ENCODE peak calls at places on chromosomes 6 and 20, in seven cellular contexts. Y is naive B cell, Q is Ammon's horn, J is OCI-LY7, L is NCI-H1694 treated with DMSO at 0.1 percent for 48 hours, P is posterior cingulate gyrus, U is T-helper 1 cell. G is an unnamed sample.

GRCh38 chr6:83371428-83371827 is 59.4 kb downstream of the ME1 start:
- DNase-seq in U (no peak), Y (no peak), Q (no peak), L (no peak), J (no peak), P (no peak), G (no peak)

GRCh38 chr20:15310361-15310760 is 972.9 kb upstream of the FLRT3 start:
- DNase-seq in P (no peak), Q (no peak), L (no peak), J (no peak), Y (no peak), U (no peak), G (no peak)

GRCh38 chr20:55676097-55676496 is 329.2 kb downstream of the CBLN4 start:
- DNase-seq in Q (no peak), Y (no peak), P (no peak), U (no peak), J (no peak), L (no peak), G (no peak)

GRCh38 chr20:4443016-4443415 is 278.7 kb upstream of the PRND start:
- DNase-seq in J (no peak), P (no peak), L (no peak), Q (no peak), U (no peak), Y (no peak), G (no peak)

GRCh38 chr6:111920581-111920980 is 47.3 kb upstream of the FYN start:
- DNase-seq in Q (no peak), P (peak; percentile 37), U (no peak), L (no peak), Y (no peak), J (no peak), G (no peak)

GRCh38 chr6:6736753-6737654 is 148.5 kb downstream of the LY86 start:
- DNase-seq in J (no peak), Y (no peak), U (no peak), P (no peak), Q (no peak), L (no peak), G (peak; percentile 33)

GRCh38 chr20:61127311-61128044 is 124.6 kb upstream of the CDH4 start:
- DNase-seq in J (no peak), P (peak; percentile 54), U (no peak), Y (no peak), L (no peak), Q (no peak), G (no peak)

GRCh38 chr6:10451828-10452509 is 37.1 kb upstream of the TFAP2A start:
- DNase-seq in U (no peak), Q (no peak), Y (no peak), J (no peak), P (no peak), L (no peak), G (no peak)

GRCh38 chr6:31143148-31143547 is 4.3 kb upstream of the PSORS1C2 start:
- DNase-seq in Y (no peak), Q (no peak), J (no peak), L (no peak), U (no peak), P (no peak), G (no peak)

GRCh38 chr20:59751075-59751711 is 146.9 kb downstream of the PHACTR3 start:
- DNase-seq in Q (peak; percentile 87), U (no peak), J (peak; percentile 20), Y (no peak), L (no peak), P (peak; percentile 98), G (peak; percentile 61)

GRCh38 chr6:133348846-133349245 is 107.7 kb downstream of the EYA4 start:
- DNase-seq in L (no peak), U (no peak), Q (no peak), P (no peak), Y (no peak), J (no peak), G (peak; percentile 8)

GRCh38 chr6:136226674-136227377 is 23.3 kb downstream of the MTFR2 start:
- DNase-seq in J (no peak), L (no peak), Q (no peak), P (no peak), Y (no peak), U (no peak), G (no peak)

GRCh38 chr6:73134588-73134987 is 90.7 kb downstream of the KHDC1L start:
- DNase-seq in U (no peak), L (no peak), Q (no peak), P (peak; percentile 94), J (peak; percentile 23), Y (no peak), G (peak; percentile 55)

GRCh38 chr6:157184202-157185015 is 138.9 kb downstream of the TMEM242 start:
- DNase-seq in P (peak; percentile 96), Q (peak; percentile 68), L (peak; percentile 21), U (peak; percentile 21), Y (peak; percentile 14), J (peak; percentile 56), G (peak; percentile 49)

GRCh38 chr6:36623547-36624459 is 29.6 kb downstream of the SRSF3 start:
- DNase-seq in U (peak; percentile 42), L (peak; percentile 59), P (peak; percentile 96), J (peak; percentile 83), Y (peak; percentile 72), Q (peak; percentile 85), G (peak; percentile 87)

GRCh38 chr20:13294522-13294921 is 73.4 kb downstream of the ISM1 start:
- DNase-seq in Y (no peak), P (no peak), J (no peak), L (no peak), Q (no peak), U (no peak), G (no peak)

GRCh38 chr6:150250826-150251225 is 108.0 kb downstream of the PPP1R14C start:
- DNase-seq in L (no peak), Q (no peak), P (no peak), U (no peak), J (no peak), Y (no peak), G (no peak)

GRCh38 chr6:79134699-79135474 is 56.8 kb upstream of the PHIP start:
- DNase-seq in Q (no peak), L (no peak), P (no peak), U (no peak), Y (no peak), J (no peak), G (peak; percentile 23)

GRCh38 chr6:54916858-54917257 is 70.3 kb downstream of the FAM83B start:
- DNase-seq in Q (no peak), L (no peak), Y (no peak), U (no peak), J (no peak), P (no peak), G (no peak)

GRCh38 chr6:24867104-24867703 is 68.5 kb upstream of the ARMH2 start:
- DNase-seq in U (no peak), J (no peak), P (no peak), L (no peak), Q (no peak), Y (no peak), G (no peak)

GRCh38 chr6:100618349-100618671 is 153.6 kb upstream of the SIM1 start:
- DNase-seq in U (no peak), J (no peak), Y (no peak), P (no peak), Q (no peak), L (no peak), G (no peak)

GRCh38 chr6:16684896-16685554 is 76.2 kb downstream of the ATXN1 start:
- DNase-seq in U (peak; percentile 17), L (no peak), P (no peak), J (no peak), Y (peak; percentile 17), Q (no peak), G (no peak)

GRCh38 chr6:16684195-16684689 is 77.0 kb downstream of the ATXN1 start:
- DNase-seq in P (no peak), Q (no peak), L (no peak), Y (no peak), U (no peak), J (no peak), G (peak; percentile 13)

GRCh38 chr6:83609248-83609647 is 96.9 kb downstream of the PRSS35 start:
- DNase-seq in J (no peak), U (no peak), L (no peak), Y (no peak), Q (no peak), P (no peak), G (no peak)

GRCh38 chr6:138724015-138724414 is 49.6 kb upstream of the CCDC28A start:
- DNase-seq in Y (no peak), U (no peak), P (no peak), L (no peak), Q (peak; percentile 41), J (no peak), G (no peak)

GRCh38 chr6:27650620-27651370 is 177.9 kb upstream of the ZNF184 start:
- DNase-seq in U (no peak), Q (no peak), J (no peak), P (no peak), Y (no peak), L (peak; percentile 2), G (peak; percentile 34)

GRCh38 chr6:106847116-106847515 is 127.4 kb downstream of the CD24 start:
- DNase-seq in P (no peak), Q (no peak), J (peak; percentile 60), U (no peak), L (no peak), Y (no peak), G (peak; percentile 28)

GRCh38 chr6:1424306-1424927 is 35.0 kb downstream of the FOXF2 start:
- DNase-seq in P (peak; percentile 82), J (peak; percentile 8), Y (no peak), Q (peak; percentile 56), U (no peak), L (peak; percentile 3), G (peak; percentile 45)

GRCh38 chr6:77740380-77740779 is 87.5 kb downstream of the MEI4 start:
- DNase-seq in Q (no peak), Y (no peak), J (peak; percentile 21), U (no peak), P (no peak), L (peak; percentile 7), G (peak; percentile 44)

GRCh38 chr6:170289108-170289931 is 1.6 kb downstream of the DLL1 start:
- DNase-seq in L (no peak), U (no peak), Q (no peak), J (no peak), Y (peak; percentile 44), P (peak; percentile 72), G (no peak)

GRCh38 chr20:57977141-57977540 is 251.3 kb downstream of the ANKRD60 start:
- DNase-seq in U (no peak), L (no peak), P (no peak), J (no peak), Y (no peak), Q (no peak), G (no peak)

GRCh38 chr6:161079566-161080262 is 88.1 kb downstream of the MAP3K4 start:
- DNase-seq in Y (no peak), U (no peak), P (peak; percentile 93), L (no peak), J (no peak), Q (no peak), G (no peak)

GRCh38 chr6:116136933-116137340 is 11.0 kb upstream of the COL10A1 start:
- DNase-seq in Y (no peak), L (no peak), P (no peak), J (no peak), U (no peak), Q (peak; percentile 18), G (no peak)

GRCh38 chr6:121858976-121859375 is 423.5 kb downstream of the GJA1 start:
- DNase-seq in P (no peak), L (no peak), Q (no peak), U (no peak), Y (no peak), J (no peak), G (no peak)

G was measured in NAMALWA.